ENCODE peak calls at places on chromosomes 2 and 18, in seven cellular contexts. V, Z, P, R, T, C and F are unnamed samples.

GRCh38 chr2:191846787-191847620 is at the start of gene CAVIN2:
- DNase-seq in V (peak), Z (no peak), P (peak), R (no peak), T (no peak), C (peak), F (peak)

GRCh38 chr2:218523651-218524050 is 44.5 kb downstream of the USP37 start:
- DNase-seq in V (no peak), Z (no peak), P (no peak), R (no peak), T (no peak), C (no peak), F (no peak)

GRCh38 chr2:117850015-117850414 is 35.5 kb downstream of the DDX18 start:
- DNase-seq in V (no peak), Z (no peak), P (no peak), R (no peak), T (no peak), C (no peak), F (no peak)

GRCh38 chr2:121256720-121257475 is 28.1 kb downstream of the TFCP2L1 start:
- DNase-seq in V (no peak), Z (no peak), P (no peak), R (no peak), T (no peak), C (peak), F (no peak)

GRCh38 chr2:219461061-219461514 is 26.4 kb downstream of the SPEG start:
- DNase-seq in V (no peak), Z (no peak), P (peak), R (no peak), T (no peak), C (peak), F (peak)

GRCh38 chr18:24130494-24130893 is 8.4 kb upstream of the CABYR start:
- DNase-seq in V (no peak), Z (no peak), P (no peak), R (no peak), T (no peak), C (no peak), F (no peak)

GRCh38 chr2:9405636-9406035 is 17.7 kb downstream of the ITGB1BP1 start:
- DNase-seq in V (no peak), Z (no peak), P (no peak), R (no peak), T (no peak), C (no peak), F (no peak)

GRCh38 chr2:241638940-241639339 is 1.4 kb downstream of the ATG4B start:
- DNase-seq in V (no peak), Z (no peak), P (no peak), R (no peak), T (no peak), C (no peak), F (peak)

GRCh38 chr2:9424447-9425164 is 1.2 kb downstream of the CPSF3 start:
- DNase-seq in V (no peak), Z (no peak), P (no peak), R (no peak), T (no peak), C (no peak), F (peak)

GRCh38 chr2:167543721-167544120 is 655.4 kb downstream of the XIRP2 start:
- DNase-seq in V (no peak), Z (no peak), P (no peak), R (no peak), T (no peak), C (no peak), F (no peak)
- TF ChIP-seq CTCF in V (no peak), Z (no peak), P (no peak), R (no peak), T (no peak), C (no peak), F (no peak)

DNA sequence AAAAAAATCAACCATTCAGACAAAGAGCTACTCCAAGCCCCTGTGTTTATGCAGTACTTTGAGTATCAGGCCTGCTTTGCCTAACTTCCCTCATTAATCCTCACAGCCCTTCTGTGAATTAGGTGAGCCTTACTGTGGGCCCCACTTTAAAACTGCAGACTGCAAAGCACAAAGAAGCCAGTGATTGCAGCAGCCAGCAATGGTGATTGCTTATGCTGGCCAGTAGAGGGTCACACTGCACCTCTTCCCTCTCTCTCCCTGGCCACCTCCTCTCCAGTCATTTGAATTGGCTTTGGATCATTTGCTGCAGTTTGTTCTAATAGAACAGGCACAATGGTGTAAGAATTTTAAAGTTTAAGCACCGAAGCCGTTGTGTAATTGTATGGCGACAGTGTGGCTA is 229.9 kb downstream of the AGPS start:
- DNase-seq in V (no peak), Z (peak), P (no peak), R (peak), T (no peak), C (peak), F (peak)
- TF ChIP-seq CTCF in V (no peak), Z (peak), P (no peak), R (peak), T (no peak), C (no peak), F (no peak)

GRCh38 chr2:111654829-111655228 is 229.2 kb downstream of the ANAPC1 start:
- DNase-seq in V (no peak), Z (no peak), P (no peak), R (no peak), T (no peak), C (no peak), F (no peak)
- TF ChIP-seq CTCF in V (no peak), Z (no peak), P (no peak), R (no peak), T (no peak), C (no peak), F (no peak)

GRCh38 chr2:257429-257828 is 6.4 kb downstream of the SH3YL1 start:
- DNase-seq in V (no peak), Z (no peak), P (no peak), R (no peak), T (no peak), C (no peak), F (no peak)
- TF ChIP-seq CTCF in V (no peak), Z (no peak), P (no peak), R (no peak), T (no peak), C (no peak), F (no peak)

DNA sequence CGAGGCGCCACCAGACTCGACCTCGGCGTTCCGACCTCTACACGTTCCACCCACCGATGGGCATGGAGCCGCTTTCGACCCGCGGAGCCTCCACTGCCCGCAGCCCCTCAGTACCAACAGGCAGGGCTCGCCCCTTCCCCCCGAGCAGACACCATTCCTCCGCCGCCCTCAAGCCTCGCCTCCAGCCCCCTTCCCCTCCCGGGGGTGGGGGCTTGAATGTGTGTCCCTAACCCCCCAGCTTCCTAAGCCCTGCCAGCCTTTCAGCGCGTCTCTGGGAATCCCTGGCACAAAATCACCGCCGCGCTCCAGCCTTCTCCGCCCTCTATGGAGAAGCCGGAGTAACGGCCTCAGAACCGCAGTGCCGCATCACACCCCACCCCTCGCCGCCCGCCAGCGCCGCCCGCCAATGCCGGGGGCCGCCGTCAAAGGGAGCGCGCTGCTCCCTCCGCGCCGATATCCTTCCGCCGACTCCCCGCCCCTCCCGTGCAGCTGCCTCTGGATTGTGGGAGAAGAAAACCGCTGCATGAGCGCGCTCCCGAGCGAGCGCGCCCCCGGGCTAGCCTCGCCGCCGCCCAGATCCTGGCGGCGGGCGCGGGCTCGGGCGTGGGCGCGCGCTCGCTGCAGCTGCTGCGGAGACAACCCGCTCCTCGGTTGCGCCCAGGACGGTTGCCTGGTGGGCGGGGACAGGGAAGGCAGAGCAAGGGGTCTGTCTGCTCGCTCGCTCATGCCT is at the start of gene CCDC88A:
- DNase-seq in V (peak), Z (peak), P (peak), R (peak), T (peak), C (peak), F (peak)
- TF ChIP-seq CTCF in V (no peak), Z (peak), P (peak), R (no peak), T (no peak), C (no peak), F (peak)